ENCODE peak calls at places on chromosome 20, in eight cellular contexts. One of them, this sample, is unnamed.

GRCh38 chr20:64069614-64070243 is 6.7 kb downstream of the TCEA2 start:
- DNase-seq in T-helper 22 cell: no peak
- DNase-seq in T1000: no peak
- DNase-seq in NCI-H1417: peak
- DNase-seq in Peyer's patch: no peak
- DNase-seq in fibroblast of the aortic adventitia: no peak
- DNase-seq in cerebellum: peak
- DNase-seq in fibroblast of lung: no peak
- DNase-seq in this sample: peak

GRCh38 chr20:63441777-63442493 is 30.5 kb downstream of the KCNQ2 start:
- DNase-seq in T-helper 22 cell: peak
- DNase-seq in T1000: no peak
- DNase-seq in NCI-H1417: peak
- DNase-seq in Peyer's patch: peak
- DNase-seq in fibroblast of the aortic adventitia: peak
- DNase-seq in cerebellum: peak
- DNase-seq in fibroblast of lung: peak
- DNase-seq in this sample: peak

GRCh38 chr20:33444797-33445560 is 1.4 kb upstream of the SNTA1 start:
- DNase-seq in T-helper 22 cell: peak
- DNase-seq in T1000: no peak
- DNase-seq in NCI-H1417: peak
- DNase-seq in Peyer's patch: no peak
- DNase-seq in fibroblast of the aortic adventitia: no peak
- DNase-seq in cerebellum: no peak
- DNase-seq in fibroblast of lung: no peak
- DNase-seq in this sample: no peak

GRCh38 chr20:41034239-41034638 is 5.6 kb downstream of the TOP1 start:
- DNase-seq in T-helper 22 cell: no peak
- DNase-seq in T1000: no peak
- DNase-seq in NCI-H1417: peak
- DNase-seq in Peyer's patch: no peak
- DNase-seq in fibroblast of the aortic adventitia: no peak
- DNase-seq in cerebellum: peak
- DNase-seq in fibroblast of lung: no peak
- DNase-seq in this sample: no peak

GRCh38 chr20:38136421-38137245 is 28.4 kb downstream of the TGM2 start:
- DNase-seq in T-helper 22 cell: no peak
- DNase-seq in T1000: no peak
- DNase-seq in NCI-H1417: no peak
- DNase-seq in Peyer's patch: peak
- DNase-seq in fibroblast of the aortic adventitia: no peak
- DNase-seq in cerebellum: no peak
- DNase-seq in fibroblast of lung: no peak
- DNase-seq in this sample: no peak

GRCh38 chr20:46099491-46100287 is 9.9 kb upstream of the NCOA5 start:
- DNase-seq in T-helper 22 cell: no peak
- DNase-seq in T1000: no peak
- DNase-seq in NCI-H1417: no peak
- DNase-seq in Peyer's patch: no peak
- DNase-seq in fibroblast of the aortic adventitia: no peak
- DNase-seq in cerebellum: peak
- DNase-seq in fibroblast of lung: no peak
- DNase-seq in this sample: no peak

GRCh38 chr20:34604980-34605788 is 46.7 kb downstream of the MAP1LC3A start:
- DNase-seq in T-helper 22 cell: no peak
- DNase-seq in T1000: no peak
- DNase-seq in NCI-H1417: no peak
- DNase-seq in Peyer's patch: no peak
- DNase-seq in fibroblast of the aortic adventitia: peak
- DNase-seq in cerebellum: no peak
- DNase-seq in fibroblast of lung: peak
- DNase-seq in this sample: no peak

GRCh38 chr20:419556-420168 is 11.6 kb downstream of the RBCK1 start:
- DNase-seq in T-helper 22 cell: no peak
- DNase-seq in T1000: no peak
- DNase-seq in NCI-H1417: peak
- DNase-seq in Peyer's patch: peak
- DNase-seq in fibroblast of the aortic adventitia: no peak
- DNase-seq in cerebellum: no peak
- DNase-seq in fibroblast of lung: no peak
- DNase-seq in this sample: no peak

GRCh38 chr20:63172726-63173125 is 43.2 kb downstream of the YTHDF1 start:
- DNase-seq in T-helper 22 cell: no peak
- DNase-seq in T1000: no peak
- DNase-seq in NCI-H1417: no peak
- DNase-seq in Peyer's patch: no peak
- DNase-seq in fibroblast of the aortic adventitia: no peak
- DNase-seq in cerebellum: no peak
- DNase-seq in fibroblast of lung: no peak
- DNase-seq in this sample: no peak

GRCh38 chr20:52959125-52959524 is 13.0 kb upstream of the TSHZ2 start:
- DNase-seq in T-helper 22 cell: no peak
- DNase-seq in T1000: no peak
- DNase-seq in NCI-H1417: peak
- DNase-seq in Peyer's patch: no peak
- DNase-seq in fibroblast of the aortic adventitia: no peak
- DNase-seq in cerebellum: no peak
- DNase-seq in fibroblast of lung: peak
- DNase-seq in this sample: no peak

GRCh38 chr20:64233725-64234124 is 21.8 kb upstream of the PCMTD2 start:
- DNase-seq in T-helper 22 cell: no peak
- DNase-seq in T1000: no peak
- DNase-seq in NCI-H1417: no peak
- DNase-seq in Peyer's patch: peak
- DNase-seq in fibroblast of the aortic adventitia: no peak
- DNase-seq in cerebellum: no peak
- DNase-seq in fibroblast of lung: no peak
- DNase-seq in this sample: no peak